ENCODE peak calls at places on chromosomes 13 and 19, in four cellular contexts. G is adrenal gland, R is astrocyte of the cerebellum, V is cardiac muscle cell. U is an unnamed sample.

GRCh38 chr13:42113478-42113877 is 65.0 kb downstream of the DGKH start:
- DNase-seq in G (no peak), R (no peak), V (peak; percentile 39), U (no peak)

GRCh38 chr13:41411536-41411935 is 45.8 kb upstream of the RGCC start:
- DNase-seq in G (peak; percentile 32), R (peak; percentile 61), V (no peak), U (peak; percentile 69)

GRCh38 chr13:83819611-83820010 is 62.7 kb downstream of the SLITRK1 start:
- DNase-seq in G (no peak), R (peak; percentile 12), V (no peak), U (no peak)

GRCh38 chr19:19527674-19528625 is 761 bp upstream of the YJEFN3 start:
- DNase-seq in G (no peak), R (no peak), V (no peak), U (no peak)

GRCh38 chr13:99956473-99957349 is 14.9 kb downstream of the ZIC5 start:
- DNase-seq in G (no peak), R (no peak), V (peak; percentile 24), U (no peak)

GRCh38 chr19:16470541-16470910 is 1.2 kb downstream of the EPS15L1 start:
- DNase-seq in G (no peak), R (no peak), V (no peak), U (no peak)

GRCh38 chr19:55081773-55082022 is 6.0 kb downstream of the EPS8L1 start:
- DNase-seq in G (no peak), R (no peak), V (no peak), U (no peak)

GRCh38 chr13:95403349-95404140 is 102.3 kb upstream of the ABCC4 start:
- DNase-seq in G (peak; percentile 19), R (no peak), V (peak; percentile 20), U (no peak)

GRCh38 chr19:10888421-10888866 is 17.1 kb downstream of the CARM1 start:
- DNase-seq in G (no peak), R (no peak), V (peak; percentile 14), U (no peak)

GRCh38 chr13:48505597-48506091 is 27.2 kb downstream of the RCBTB2 start:
- DNase-seq in G (no peak), R (no peak), V (no peak), U (no peak)

GRCh38 chr13:28313579-28313978 is 175.2 kb downstream of the PAN3 start:
- DNase-seq in G (no peak), R (no peak), V (no peak), U (no peak)

GRCh38 chr13:38693641-38694040 is 6.8 kb downstream of the FREM2 start:
- DNase-seq in G (no peak), R (no peak), V (peak; percentile 24), U (no peak)

GRCh38 chr13:75704942-75705320 is 68.8 kb downstream of the LMO7 start:
- DNase-seq in G (no peak), R (no peak), V (no peak), U (no peak)

GRCh38 chr13:113616991-113617749 is 32.6 kb downstream of the TFDP1 start:
- DNase-seq in G (no peak), R (peak; percentile 85), V (peak; percentile 76), U (no peak)

GRCh38 chr13:21047591-21048282 is 13.6 kb downstream of the LATS2 start:
- DNase-seq in G (peak; percentile 20), R (no peak), V (no peak), U (peak; percentile 48)

GRCh38 chr19:13610042-13610691 is 103.9 kb upstream of the CACNA1A start:
- DNase-seq in G (no peak), R (no peak), V (peak; percentile 9), U (no peak)

GRCh38 chr19:55253842-55254624 is 4.8 kb downstream of the PPP6R1 start:
- DNase-seq in G (peak; percentile 29), R (no peak), V (no peak), U (no peak)

GRCh38 chr19:4374451-4375163 is 25.7 kb downstream of the SH3GL1 start:
- DNase-seq in G (peak; percentile 92), R (no peak), V (no peak), U (no peak)

GRCh38 chr19:58476498-58477015 is 405 bp downstream of the ZNF446 start:
- DNase-seq in G (no peak), R (no peak), V (peak; percentile 28), U (no peak)

GRCh38 chr19:47379398-47379938 is 30.4 kb downstream of the DHX34 start:
- DNase-seq in G (no peak), R (no peak), V (no peak), U (no peak)

GRCh38 chr19:18274303-18274775 is at the start of gene IQCN:
- DNase-seq in G (peak; percentile 75), R (no peak), V (no peak), U (no peak)

GRCh38 chr19:17739121-17739875 is 12.0 kb upstream of the FCHO1 start:
- DNase-seq in G (peak; percentile 41), R (no peak), V (no peak), U (no peak)

GRCh38 chr19:56309511-56310185 is 5.0 kb downstream of the ZSCAN5A start:
- DNase-seq in G (peak; percentile 64), R (no peak), V (peak; percentile 62), U (peak; percentile 86)

GRCh38 chr13:59776924-59777690 is 386.6 kb downstream of the DIAPH3 start:
- DNase-seq in G (no peak), R (peak; percentile 63), V (no peak), U (no peak)

GRCh38 chr13:20566424-20566916 is 487 bp upstream of the IFT88 start:
- DNase-seq in G (peak; percentile 74), R (peak; percentile 19), V (no peak), U (no peak)

GRCh38 chr13:56900549-56901279 is 240.0 kb upstream of the PRR20A start:
- DNase-seq in G (no peak), R (no peak), V (no peak), U (no peak)

GRCh38 chr19:52896431-52897148 is 845 bp downstream of the ZNF320 start:
- DNase-seq in G (peak; percentile 60), R (no peak), V (peak; percentile 39), U (no peak)

GRCh38 chr19:3867971-3868769 is 668 bp downstream of the ZFR2 start:
- DNase-seq in G (no peak), R (no peak), V (no peak), U (no peak)

GRCh38 chr13:109670776-109671175 is 115.6 kb downstream of the IRS2 start:
- DNase-seq in G (no peak), R (no peak), V (no peak), U (no peak)

GRCh38 chr19:19719798-19720197 is 13.1 kb downstream of the ZNF14 start:
- DNase-seq in G (no peak), R (no peak), V (no peak), U (no peak)

GRCh38 chr19:6061420-6062130 is 48.7 kb downstream of the RFX2 start:
- DNase-seq in G (peak; percentile 20), R (no peak), V (no peak), U (peak; percentile 63)

GRCh38 chr19:16210168-16210567 is 12.5 kb downstream of the AP1M1 start:
- DNase-seq in G (no peak), R (no peak), V (no peak), U (no peak)

GRCh38 chr13:24511019-24511823 is 1.4 kb downstream of the PARP4 start:
- DNase-seq in G (peak; percentile 27), R (peak; percentile 79), V (no peak), U (no peak)

GRCh38 chr13:30898721-30899188 is 7.3 kb upstream of the MEDAG start:
- DNase-seq in G (peak; percentile 34), R (no peak), V (no peak), U (no peak)

GRCh38 chr19:38263696-38264485 is 482 bp upstream of the SPINT2 start:
- DNase-seq in G (peak; percentile 75), R (no peak), V (no peak), U (no peak)

GRCh38 chr13:97574926-97575325 is 141.0 kb downstream of the RAP2A start:
- DNase-seq in G (peak; percentile 34), R (no peak), V (peak; percentile 43), U (no peak)

GRCh38 chr19:34041922-34042521 is 130.3 kb upstream of the LSM14A start:
- DNase-seq in G (peak; percentile 79), R (no peak), V (peak; percentile 63), U (no peak)

GRCh38 chr19:17402982-17403855 is 2.2 kb downstream of the BST2 start:
- DNase-seq in G (peak; percentile 80), R (no peak), V (peak; percentile 75), U (no peak)

GRCh38 chr13:51643882-51644281 is 59.6 kb downstream of the WDFY2 start:
- DNase-seq in G (no peak), R (peak; percentile 84), V (no peak), U (no peak)
- TF ChIP-seq CTCF in G (no peak), R (no peak), V (no peak), U (no peak)

GRCh38 chr19:27652281-27652680 is 1560.7 kb downstream of the UQCRFS1 start:
- DNase-seq in G (no peak), R (no peak), V (no peak), U (peak; percentile 49)

GRCh38 chr19:27652796-27653195 is 1560.2 kb downstream of the UQCRFS1 start:
- DNase-seq in G (no peak), R (no peak), V (no peak), U (no peak)

GRCh38 chr19:27647423-27647822 is 1565.5 kb downstream of the UQCRFS1 start:
- DNase-seq in G (no peak), R (no peak), V (no peak), U (no peak)
- TF ChIP-seq CTCF in G (no peak), R (no peak), V (no peak), U (no peak)

GRCh38 chr13:111074826-111075225 is 40.3 kb upstream of the ARHGEF7 start:
- DNase-seq in G (no peak), R (no peak), V (no peak), U (peak; percentile 60)

GRCh38 chr13:111080642-111081041 is 34.5 kb upstream of the ARHGEF7 start:
- DNase-seq in G (no peak), R (no peak), V (no peak), U (no peak)

GRCh38 chr13:111082240-111082639 is 32.9 kb upstream of the ARHGEF7 start:
- DNase-seq in G (no peak), R (no peak), V (no peak), U (peak; percentile 49)

GRCh38 chr13:111079375-111079774 is 35.7 kb upstream of the ARHGEF7 start:
- DNase-seq in G (no peak), R (no peak), V (no peak), U (no peak)

DNA sequence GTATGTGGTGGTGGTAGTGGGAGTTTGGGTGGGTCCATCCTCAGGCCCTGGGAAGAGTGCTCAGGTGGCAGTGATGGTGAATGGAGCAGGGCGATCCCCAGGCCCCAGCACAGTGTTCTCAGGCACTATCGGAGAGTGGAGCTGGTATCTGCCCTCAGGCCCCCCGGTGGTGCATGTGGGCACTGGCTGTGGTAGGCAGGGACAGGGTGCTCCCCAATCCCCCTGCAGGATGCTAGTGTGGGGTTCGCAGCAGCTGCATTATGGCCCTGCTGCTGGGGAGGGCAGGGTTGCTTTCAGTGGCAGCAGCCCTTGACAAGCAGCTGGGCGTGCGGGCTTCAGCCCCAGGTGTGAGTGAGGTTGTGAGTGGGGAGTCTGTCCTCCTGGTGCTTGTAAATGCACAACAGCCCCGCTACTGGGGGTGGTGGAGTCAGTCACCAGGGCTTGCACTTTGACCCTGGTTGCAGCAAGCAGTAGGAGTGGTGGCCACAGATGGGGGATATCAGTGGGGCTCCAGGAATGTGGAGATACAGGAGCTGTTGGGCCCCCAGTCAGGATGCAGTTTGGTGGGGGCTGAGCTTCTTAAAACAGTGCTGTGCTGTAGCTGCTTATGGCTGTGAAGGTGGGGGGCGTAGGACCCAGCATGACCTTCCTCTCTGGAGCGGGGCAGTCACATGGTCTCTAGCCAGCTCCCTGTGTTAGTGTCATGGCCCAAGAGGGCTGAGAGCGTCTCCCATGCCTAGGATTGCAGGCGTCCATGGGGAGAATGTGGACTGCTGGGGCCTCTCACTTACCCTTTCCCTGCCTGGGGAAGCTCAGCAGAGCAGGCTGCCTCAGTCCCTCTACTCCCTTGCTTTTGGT is 38.7 kb upstream of the ARHGEF7 start:
- DNase-seq in G (no peak), R (no peak), V (no peak), U (peak; percentile 82)
- TF ChIP-seq CTCF in G (no peak), R (no peak), V (peak; percentile 10), U (no peak)

GRCh38 chr19:12365094-12365371 is 450 bp downstream of the ZNF442 start:
- DNase-seq in G (no peak), R (no peak), V (no peak), U (no peak)
- TF ChIP-seq CTCF in G (no peak), R (peak; percentile 5), V (no peak), U (no peak)

U was measured in osteocyte.